ENCODE peak calls at places on chromosomes 12 and 14, in four cellular contexts. One of them, this sample, is unnamed.

GRCh38 chr14:99792551-99793212 is 531 bp upstream of the EML1 start:
- DNase-seq in Ammon's horn: peak
- DNase-seq in psoas muscle: peak
- DNase-seq in substantia nigra: peak
- DNase-seq in this sample: peak

GRCh38 chr14:68783408-68784297 is 9.2 kb downstream of the ZFP36L1 start:
- DNase-seq in Ammon's horn: no peak
- DNase-seq in psoas muscle: no peak
- DNase-seq in substantia nigra: no peak
- DNase-seq in this sample: no peak

GRCh38 chr12:51973560-51973959 is 22.1 kb downstream of the ACVR1B start:
- DNase-seq in Ammon's horn: no peak
- DNase-seq in psoas muscle: no peak
- DNase-seq in substantia nigra: no peak
- DNase-seq in this sample: no peak

GRCh38 chr12:11713202-11713601 is 63.7 kb downstream of the ETV6 start:
- DNase-seq in Ammon's horn: no peak
- DNase-seq in psoas muscle: no peak
- DNase-seq in substantia nigra: no peak
- DNase-seq in this sample: no peak

GRCh38 chr12:57110189-57111045 is 745 bp downstream of the STAT6 start:
- DNase-seq in Ammon's horn: no peak
- DNase-seq in psoas muscle: peak
- DNase-seq in substantia nigra: no peak
- DNase-seq in this sample: peak

GRCh38 chr14:70425349-70425748 is 8.5 kb upstream of the SYNJ2BP start:
- DNase-seq in Ammon's horn: no peak
- DNase-seq in psoas muscle: peak
- DNase-seq in substantia nigra: no peak
- DNase-seq in this sample: no peak

GRCh38 chr12:132040906-132041606 is 91.3 kb downstream of the EP400 start:
- DNase-seq in Ammon's horn: no peak
- DNase-seq in psoas muscle: no peak
- DNase-seq in substantia nigra: no peak
- DNase-seq in this sample: no peak

GRCh38 chr12:95548056-95548538 is 3.2 kb downstream of the USP44 start:
- DNase-seq in Ammon's horn: no peak
- DNase-seq in psoas muscle: peak
- DNase-seq in substantia nigra: no peak
- DNase-seq in this sample: peak

GRCh38 chr12:92927055-92927435 is 2.0 kb downstream of the EEA1 start:
- DNase-seq in Ammon's horn: peak
- DNase-seq in psoas muscle: peak
- DNase-seq in substantia nigra: no peak
- DNase-seq in this sample: no peak

GRCh38 chr14:103198429-103199140 is 75.3 kb downstream of the TNFAIP2 start:
- DNase-seq in Ammon's horn: no peak
- DNase-seq in psoas muscle: peak
- DNase-seq in substantia nigra: no peak
- DNase-seq in this sample: no peak

GRCh38 chr14:77212933-77213656 is 31.5 kb downstream of the TMEM63C start:
- DNase-seq in Ammon's horn: peak
- DNase-seq in psoas muscle: no peak
- DNase-seq in substantia nigra: no peak
- DNase-seq in this sample: peak

GRCh38 chr14:98564006-98564405 is 708.0 kb downstream of the BCL11B start:
- DNase-seq in Ammon's horn: no peak
- DNase-seq in psoas muscle: no peak
- DNase-seq in substantia nigra: no peak
- DNase-seq in this sample: no peak

GRCh38 chr12:113170457-113170856 is 14.8 kb downstream of the DDX54 start:
- DNase-seq in Ammon's horn: no peak
- DNase-seq in psoas muscle: no peak
- DNase-seq in substantia nigra: no peak
- DNase-seq in this sample: no peak

GRCh38 chr12:57133013-57133569 is 4.8 kb downstream of the LRP1 start:
- DNase-seq in Ammon's horn: no peak
- DNase-seq in psoas muscle: no peak
- DNase-seq in substantia nigra: no peak
- DNase-seq in this sample: no peak

GRCh38 chr12:63164911-63165310 is 13.9 kb upstream of the AVPR1A start:
- DNase-seq in Ammon's horn: no peak
- DNase-seq in psoas muscle: no peak
- DNase-seq in substantia nigra: no peak
- DNase-seq in this sample: no peak

GRCh38 chr12:65164774-65165173 is 4.6 kb upstream of the LEMD3 start:
- DNase-seq in Ammon's horn: no peak
- DNase-seq in psoas muscle: no peak
- DNase-seq in substantia nigra: no peak
- DNase-seq in this sample: no peak

GRCh38 chr12:69096669-69097364 is 142.6 kb upstream of the CPSF6 start:
- DNase-seq in Ammon's horn: no peak
- DNase-seq in psoas muscle: no peak
- DNase-seq in substantia nigra: no peak
- DNase-seq in this sample: no peak

GRCh38 chr12:65533177-65533883 is 254.8 kb downstream of the MSRB3 start:
- DNase-seq in Ammon's horn: no peak
- DNase-seq in psoas muscle: no peak
- DNase-seq in substantia nigra: no peak
- DNase-seq in this sample: no peak

GRCh38 chr12:106285993-106286392 is 16.5 kb upstream of the TCP11L2 start:
- DNase-seq in Ammon's horn: no peak
- DNase-seq in psoas muscle: no peak
- DNase-seq in substantia nigra: no peak
- DNase-seq in this sample: no peak

GRCh38 chr14:79016828-79017505 is 846.8 kb downstream of the NRXN3 start:
- DNase-seq in Ammon's horn: no peak
- DNase-seq in psoas muscle: no peak
- DNase-seq in substantia nigra: no peak
- DNase-seq in this sample: no peak

GRCh38 chr14:88729159-88729558 is 63.6 kb downstream of the EML5 start:
- DNase-seq in Ammon's horn: no peak
- DNase-seq in psoas muscle: no peak
- DNase-seq in substantia nigra: no peak
- DNase-seq in this sample: no peak

This sample was measured in neural crest cell.